ENCODE peak calls at places on chromosome X, in ten cellular contexts. One of them, this sample, is unnamed.

GRCh38 chrX:46796574-46797191 is 37.8 kb upstream of the SLC9A7 start:
- DNase-seq in heart right ventricle: peak; percentile 65
- DNase-seq in CD4-positive, CD25-positive, alpha-beta regulatory T cell: peak; percentile 72
- DNase-seq in K562: peak; percentile 58
- DNase-seq in OCI-LY7: peak; percentile 70
- DNase-seq in lower lobe of right lung: peak; percentile 74
- DNase-seq in breast epithelium: peak; percentile 68
- DNase-seq in CD8-positive, alpha-beta T cell: peak; percentile 25
- DNase-seq in MG63: peak; percentile 50
- DNase-seq in HCT116: peak; percentile 36
- DNase-seq in this sample: peak; percentile 58

GRCh38 chrX:150429577-150429976 is 66.5 kb downstream of the MAMLD1 start:
- DNase-seq in HCT116: no peak
- DNase-seq in OCI-LY7: no peak
- DNase-seq in K562: no peak
- DNase-seq in CD4-positive, CD25-positive, alpha-beta regulatory T cell: no peak
- DNase-seq in CD8-positive, alpha-beta T cell: no peak
- DNase-seq in lower lobe of right lung: no peak
- DNase-seq in breast epithelium: no peak
- DNase-seq in heart right ventricle: no peak
- DNase-seq in MG63: no peak
- DNase-seq in this sample: no peak

GRCh38 chrX:109187473-109188168 is 294.3 kb downstream of the GUCY2F start:
- DNase-seq in K562: no peak
- DNase-seq in lower lobe of right lung: no peak
- DNase-seq in OCI-LY7: no peak
- DNase-seq in heart right ventricle: no peak
- DNase-seq in CD8-positive, alpha-beta T cell: no peak
- DNase-seq in CD4-positive, CD25-positive, alpha-beta regulatory T cell: no peak
- DNase-seq in breast epithelium: no peak
- DNase-seq in HCT116: no peak
- DNase-seq in MG63: no peak
- DNase-seq in this sample: no peak

GRCh38 chrX:110046971-110047370 is 44.1 kb downstream of the TMEM164 start:
- DNase-seq in OCI-LY7: no peak
- DNase-seq in breast epithelium: no peak
- DNase-seq in CD8-positive, alpha-beta T cell: no peak
- DNase-seq in lower lobe of right lung: no peak
- DNase-seq in heart right ventricle: no peak
- DNase-seq in CD4-positive, CD25-positive, alpha-beta regulatory T cell: no peak
- DNase-seq in K562: no peak
- DNase-seq in MG63: no peak
- DNase-seq in HCT116: no peak
- DNase-seq in this sample: no peak

GRCh38 chrX:64204252-64204651 is 1.3 kb downstream of the AMER1 start:
- DNase-seq in CD4-positive, CD25-positive, alpha-beta regulatory T cell: no peak
- DNase-seq in OCI-LY7: no peak
- DNase-seq in HCT116: no peak
- DNase-seq in K562: no peak
- DNase-seq in heart right ventricle: peak; percentile 38
- DNase-seq in CD8-positive, alpha-beta T cell: no peak
- DNase-seq in MG63: peak; percentile 5
- DNase-seq in breast epithelium: no peak
- DNase-seq in lower lobe of right lung: peak; percentile 45
- DNase-seq in this sample: no peak

GRCh38 chrX:48793935-48794334 is 7.5 kb downstream of the GATA1 start:
- DNase-seq in HCT116: no peak
- DNase-seq in CD8-positive, alpha-beta T cell: no peak
- DNase-seq in OCI-LY7: no peak
- DNase-seq in CD4-positive, CD25-positive, alpha-beta regulatory T cell: no peak
- DNase-seq in heart right ventricle: no peak
- DNase-seq in MG63: no peak
- DNase-seq in breast epithelium: no peak
- DNase-seq in lower lobe of right lung: no peak
- DNase-seq in K562: no peak
- DNase-seq in this sample: no peak

GRCh38 chrX:31092476-31092875 is 20.6 kb upstream of the FTHL17 start:
- DNase-seq in K562: no peak
- DNase-seq in OCI-LY7: no peak
- DNase-seq in lower lobe of right lung: no peak
- DNase-seq in CD4-positive, CD25-positive, alpha-beta regulatory T cell: no peak
- DNase-seq in breast epithelium: no peak
- DNase-seq in CD8-positive, alpha-beta T cell: no peak
- DNase-seq in HCT116: no peak
- DNase-seq in heart right ventricle: no peak
- DNase-seq in MG63: peak; percentile 28
- DNase-seq in this sample: no peak

GRCh38 chrX:78548012-78548411 is 111.1 kb downstream of the RTL3 start:
- DNase-seq in K562: no peak
- DNase-seq in OCI-LY7: no peak
- DNase-seq in CD8-positive, alpha-beta T cell: no peak
- DNase-seq in lower lobe of right lung: no peak
- DNase-seq in breast epithelium: no peak
- DNase-seq in heart right ventricle: no peak
- DNase-seq in MG63: no peak
- DNase-seq in CD4-positive, CD25-positive, alpha-beta regulatory T cell: no peak
- DNase-seq in HCT116: no peak
- DNase-seq in this sample: no peak

GRCh38 chrX:120378570-120378969 is 16.7 kb downstream of the ATP1B4 start:
- DNase-seq in CD8-positive, alpha-beta T cell: no peak
- DNase-seq in K562: no peak
- DNase-seq in CD4-positive, CD25-positive, alpha-beta regulatory T cell: no peak
- DNase-seq in breast epithelium: no peak
- DNase-seq in OCI-LY7: no peak
- DNase-seq in MG63: no peak
- DNase-seq in HCT116: no peak
- DNase-seq in heart right ventricle: no peak
- DNase-seq in lower lobe of right lung: no peak
- DNase-seq in this sample: no peak

GRCh38 chrX:11770320-11770719 is 12.3 kb downstream of the MSL3 start:
- DNase-seq in HCT116: peak; percentile 22
- DNase-seq in K562: peak; percentile 70
- DNase-seq in MG63: peak; percentile 15
- DNase-seq in OCI-LY7: peak; percentile 64
- DNase-seq in CD4-positive, CD25-positive, alpha-beta regulatory T cell: peak; percentile 82
- DNase-seq in breast epithelium: no peak
- DNase-seq in heart right ventricle: no peak
- DNase-seq in lower lobe of right lung: peak; percentile 43
- DNase-seq in CD8-positive, alpha-beta T cell: no peak
- DNase-seq in this sample: peak; percentile 19

GRCh38 chrX:32995427-32995826 is 215.9 kb downstream of the DMD start:
- DNase-seq in HCT116: no peak
- DNase-seq in OCI-LY7: no peak
- DNase-seq in CD4-positive, CD25-positive, alpha-beta regulatory T cell: no peak
- DNase-seq in lower lobe of right lung: no peak
- DNase-seq in K562: no peak
- DNase-seq in heart right ventricle: no peak
- DNase-seq in breast epithelium: no peak
- DNase-seq in MG63: no peak
- DNase-seq in CD8-positive, alpha-beta T cell: no peak
- DNase-seq in this sample: no peak

GRCh38 chrX:32998776-32999175 is 212.6 kb downstream of the DMD start:
- DNase-seq in MG63: no peak
- DNase-seq in CD4-positive, CD25-positive, alpha-beta regulatory T cell: no peak
- DNase-seq in K562: no peak
- DNase-seq in CD8-positive, alpha-beta T cell: no peak
- DNase-seq in heart right ventricle: no peak
- DNase-seq in HCT116: no peak
- DNase-seq in breast epithelium: no peak
- DNase-seq in OCI-LY7: no peak
- DNase-seq in lower lobe of right lung: no peak
- DNase-seq in this sample: no peak

DNA sequence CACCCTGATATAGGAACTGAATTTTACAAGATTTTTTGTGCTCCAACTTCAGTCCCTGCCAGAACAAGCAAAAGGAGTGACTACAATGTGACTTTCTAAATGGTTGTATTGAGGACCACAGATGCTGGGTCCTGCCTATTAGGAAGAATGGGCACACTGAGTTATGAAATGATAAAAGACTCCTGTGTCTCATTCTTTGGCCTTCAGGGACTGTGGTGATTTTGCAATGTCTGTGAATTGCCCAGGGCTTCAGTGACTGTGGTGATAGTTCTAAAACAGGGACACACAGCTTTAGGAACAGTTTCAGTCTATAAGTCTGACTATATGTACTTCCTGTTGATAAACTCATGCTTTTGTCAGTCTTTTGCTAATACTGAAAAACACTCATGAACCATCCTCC is 210.2 kb downstream of the DMD start:
- DNase-seq in heart right ventricle: no peak
- DNase-seq in CD8-positive, alpha-beta T cell: no peak
- DNase-seq in OCI-LY7: peak; percentile 6
- DNase-seq in K562: no peak
- DNase-seq in breast epithelium: no peak
- DNase-seq in HCT116: no peak
- DNase-seq in CD4-positive, CD25-positive, alpha-beta regulatory T cell: no peak
- DNase-seq in lower lobe of right lung: no peak
- DNase-seq in MG63: no peak
- DNase-seq in this sample: no peak
- H3K4me3 ChIP-seq in heart right ventricle: no peak overlapping the region
- H3K4me3 ChIP-seq in CD8-positive, alpha-beta T cell: no peak overlapping the region
- H3K4me3 ChIP-seq in OCI-LY7: no peak overlapping the region
- H3K4me3 ChIP-seq in K562: no peak overlapping the region
- H3K4me3 ChIP-seq in breast epithelium: no peak overlapping the region
- H3K4me3 ChIP-seq in HCT116: no peak overlapping the region
- H3K4me3 ChIP-seq in CD4-positive, CD25-positive, alpha-beta regulatory T cell: no peak overlapping the region
- H3K4me3 ChIP-seq in lower lobe of right lung: no peak overlapping the region
- H3K4me3 ChIP-seq in MG63: no peak overlapping the region
- H3K4me3 ChIP-seq in this sample: no peak overlapping the region

GRCh38 chrX:115970718-115971117 is 199.8 kb upstream of the AGTR2 start:
- DNase-seq in CD8-positive, alpha-beta T cell: no peak
- DNase-seq in breast epithelium: no peak
- DNase-seq in OCI-LY7: no peak
- DNase-seq in heart right ventricle: no peak
- DNase-seq in MG63: no peak
- DNase-seq in CD4-positive, CD25-positive, alpha-beta regulatory T cell: no peak
- DNase-seq in K562: no peak
- DNase-seq in lower lobe of right lung: no peak
- DNase-seq in HCT116: no peak
- DNase-seq in this sample: no peak
- H3K9me3 ChIP-seq in CD8-positive, alpha-beta T cell: no peaks in the 10 kb centered on the region
- H3K9me3 ChIP-seq in breast epithelium: no peaks in the 10 kb centered on the region
- H3K9me3 ChIP-seq in OCI-LY7: no peaks in the 10 kb centered on the region
- H3K9me3 ChIP-seq in heart right ventricle: peaks cover 4% of the 10 kb centered on the region
- H3K9me3 ChIP-seq in MG63: no peaks in the 10 kb centered on the region
- H3K9me3 ChIP-seq in CD4-positive, CD25-positive, alpha-beta regulatory T cell: no peaks in the 10 kb centered on the region
- H3K9me3 ChIP-seq in K562: no peaks in the 10 kb centered on the region
- H3K9me3 ChIP-seq in lower lobe of right lung: no peaks in the 10 kb centered on the region
- H3K9me3 ChIP-seq in HCT116: no peaks in the 10 kb centered on the region
- H3K9me3 ChIP-seq in this sample: no peaks in the 10 kb centered on the region

GRCh38 chrX:139198936-139199335 is 331.6 kb upstream of the F9 start:
- DNase-seq in HCT116: no peak
- DNase-seq in OCI-LY7: no peak
- DNase-seq in heart right ventricle: no peak
- DNase-seq in K562: no peak
- DNase-seq in lower lobe of right lung: no peak
- DNase-seq in CD8-positive, alpha-beta T cell: no peak
- DNase-seq in CD4-positive, CD25-positive, alpha-beta regulatory T cell: no peak
- DNase-seq in MG63: no peak
- DNase-seq in breast epithelium: no peak
- DNase-seq in this sample: no peak

GRCh38 chrX:139200346-139200745 is 330.2 kb upstream of the F9 start:
- DNase-seq in heart right ventricle: no peak
- DNase-seq in CD4-positive, CD25-positive, alpha-beta regulatory T cell: no peak
- DNase-seq in HCT116: no peak
- DNase-seq in CD8-positive, alpha-beta T cell: no peak
- DNase-seq in breast epithelium: no peak
- DNase-seq in K562: no peak
- DNase-seq in OCI-LY7: no peak
- DNase-seq in MG63: no peak
- DNase-seq in lower lobe of right lung: no peak
- DNase-seq in this sample: no peak

GRCh38 chrX:139201924-139202323 is 328.6 kb upstream of the F9 start:
- DNase-seq in heart right ventricle: no peak
- DNase-seq in CD8-positive, alpha-beta T cell: no peak
- DNase-seq in MG63: no peak
- DNase-seq in breast epithelium: no peak
- DNase-seq in OCI-LY7: no peak
- DNase-seq in K562: no peak
- DNase-seq in HCT116: no peak
- DNase-seq in lower lobe of right lung: no peak
- DNase-seq in CD4-positive, CD25-positive, alpha-beta regulatory T cell: no peak
- DNase-seq in this sample: no peak

GRCh38 chrX:139200793-139201192 is 329.7 kb upstream of the F9 start:
- DNase-seq in MG63: peak; percentile 55
- DNase-seq in K562: no peak
- DNase-seq in CD4-positive, CD25-positive, alpha-beta regulatory T cell: no peak
- DNase-seq in HCT116: no peak
- DNase-seq in lower lobe of right lung: no peak
- DNase-seq in CD8-positive, alpha-beta T cell: no peak
- DNase-seq in OCI-LY7: no peak
- DNase-seq in heart right ventricle: no peak
- DNase-seq in breast epithelium: no peak
- DNase-seq in this sample: peak; percentile 82

GRCh38 chrX:139199945-139200344 is 330.6 kb upstream of the F9 start:
- DNase-seq in OCI-LY7: no peak
- DNase-seq in HCT116: no peak
- DNase-seq in MG63: no peak
- DNase-seq in lower lobe of right lung: no peak
- DNase-seq in breast epithelium: no peak
- DNase-seq in CD4-positive, CD25-positive, alpha-beta regulatory T cell: no peak
- DNase-seq in heart right ventricle: no peak
- DNase-seq in CD8-positive, alpha-beta T cell: no peak
- DNase-seq in K562: no peak
- DNase-seq in this sample: no peak
- H3K4me3 ChIP-seq in OCI-LY7: no peak overlapping the region
- H3K4me3 ChIP-seq in HCT116: no peak overlapping the region
- H3K4me3 ChIP-seq in MG63: no peak overlapping the region
- H3K4me3 ChIP-seq in lower lobe of right lung: no peak overlapping the region
- H3K4me3 ChIP-seq in breast epithelium: no peak overlapping the region
- H3K4me3 ChIP-seq in CD4-positive, CD25-positive, alpha-beta regulatory T cell: no peak overlapping the region
- H3K4me3 ChIP-seq in heart right ventricle: no peak overlapping the region
- H3K4me3 ChIP-seq in CD8-positive, alpha-beta T cell: no peak overlapping the region
- H3K4me3 ChIP-seq in K562: no peak overlapping the region
- H3K4me3 ChIP-seq in this sample: no peak overlapping the region

DNA sequence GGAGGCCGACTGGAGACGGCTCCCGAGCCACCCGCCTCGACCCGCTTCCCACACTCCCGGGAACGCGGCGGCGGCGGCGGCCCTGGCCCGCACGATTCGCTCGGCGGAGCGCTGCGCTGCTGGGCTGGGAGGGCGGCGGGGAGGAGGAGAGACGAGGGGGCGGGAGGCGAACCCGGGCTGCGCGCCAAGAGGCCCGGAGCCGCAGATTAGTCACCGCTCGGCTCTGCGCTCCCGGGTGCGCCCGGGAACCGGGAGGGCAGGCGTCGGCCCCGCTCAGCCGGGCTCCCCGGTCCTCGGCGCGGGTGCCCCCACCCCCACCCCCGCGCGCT is 11.2 kb upstream of the BCOR start:
- DNase-seq in OCI-LY7: peak; percentile 41
- DNase-seq in lower lobe of right lung: peak; percentile 79
- DNase-seq in CD4-positive, CD25-positive, alpha-beta regulatory T cell: peak; percentile 39
- DNase-seq in K562: peak; percentile 85
- DNase-seq in breast epithelium: no peak
- DNase-seq in CD8-positive, alpha-beta T cell: peak; percentile 26
- DNase-seq in MG63: peak; percentile 80
- DNase-seq in heart right ventricle: peak; percentile 84
- DNase-seq in HCT116: no peak
- DNase-seq in this sample: peak; percentile 77
- H3K9me3 ChIP-seq in OCI-LY7: no peaks in the 10 kb centered on the region
- H3K9me3 ChIP-seq in lower lobe of right lung: no peaks in the 10 kb centered on the region
- H3K9me3 ChIP-seq in CD4-positive, CD25-positive, alpha-beta regulatory T cell: no peaks in the 10 kb centered on the region
- H3K9me3 ChIP-seq in K562: no peaks in the 10 kb centered on the region
- H3K9me3 ChIP-seq in breast epithelium: no peaks in the 10 kb centered on the region
- H3K9me3 ChIP-seq in CD8-positive, alpha-beta T cell: no peaks in the 10 kb centered on the region
- H3K9me3 ChIP-seq in MG63: no peaks in the 10 kb centered on the region
- H3K9me3 ChIP-seq in heart right ventricle: no peaks in the 10 kb centered on the region
- H3K9me3 ChIP-seq in HCT116: no peaks in the 10 kb centered on the region
- H3K9me3 ChIP-seq in this sample: no peaks in the 10 kb centered on the region